ENCODE peak calls at places on chromosomes 1 and 21, in five cellular contexts. One of them, this sample, is unnamed.
A peak's percentile ranks its signal among the peaks of the same experiment; 100 is the strongest.

GRCh38 chr21:46038871-46039397 is 57.4 kb downstream of the COL6A1 start:
- DNase-seq in CD8-positive, alpha-beta memory T cell: no peak
- DNase-seq in germinal center: no peak
- DNase-seq in GM04503: no peak
- DNase-seq in stimulated activated CD4-positive, alpha-beta T cell treated with anti-CD3 and anti-CD28 coated beads, Interleukin-15, amount 100 ng/mL, for 24 hours: no peak
- DNase-seq in this sample: no peak

GRCh38 chr1:221774054-221774842 is 32.4 kb upstream of the DUSP10 start:
- DNase-seq in GM04503: no peak
- DNase-seq in germinal center: no peak
- DNase-seq in stimulated activated CD4-positive, alpha-beta T cell treated with anti-CD3 and anti-CD28 coated beads, Interleukin-15, amount 100 ng/mL, for 24 hours: no peak
- DNase-seq in CD8-positive, alpha-beta memory T cell: no peak
- DNase-seq in this sample: no peak

GRCh38 chr1:225543350-225543749 is 109.6 kb downstream of the ENAH start:
- DNase-seq in germinal center: no peak
- DNase-seq in stimulated activated CD4-positive, alpha-beta T cell treated with anti-CD3 and anti-CD28 coated beads, Interleukin-15, amount 100 ng/mL, for 24 hours: no peak
- DNase-seq in CD8-positive, alpha-beta memory T cell: no peak
- DNase-seq in GM04503: no peak
- DNase-seq in this sample: no peak

GRCh38 chr1:27298632-27299384 is 23.2 kb upstream of the TMEM222 start:
- DNase-seq in CD8-positive, alpha-beta memory T cell: no peak
- DNase-seq in stimulated activated CD4-positive, alpha-beta T cell treated with anti-CD3 and anti-CD28 coated beads, Interleukin-15, amount 100 ng/mL, for 24 hours: no peak
- DNase-seq in germinal center: no peak
- DNase-seq in GM04503: no peak
- DNase-seq in this sample: no peak

GRCh38 chr1:36199934-36200741 is 24.1 kb upstream of the THRAP3 start:
- DNase-seq in CD8-positive, alpha-beta memory T cell: no peak
- DNase-seq in germinal center: no peak
- DNase-seq in stimulated activated CD4-positive, alpha-beta T cell treated with anti-CD3 and anti-CD28 coated beads, Interleukin-15, amount 100 ng/mL, for 24 hours: no peak
- DNase-seq in GM04503: no peak
- DNase-seq in this sample: no peak

GRCh38 chr1:2022063-2022770 is 3.1 kb downstream of the GABRD start:
- DNase-seq in germinal center: no peak
- DNase-seq in CD8-positive, alpha-beta memory T cell: no peak
- DNase-seq in stimulated activated CD4-positive, alpha-beta T cell treated with anti-CD3 and anti-CD28 coated beads, Interleukin-15, amount 100 ng/mL, for 24 hours: no peak
- DNase-seq in GM04503: no peak
- DNase-seq in this sample: no peak

GRCh38 chr21:29316029-29316742 is 17.5 kb downstream of the BACH1 start:
- DNase-seq in germinal center: no peak
- DNase-seq in CD8-positive, alpha-beta memory T cell: no peak
- DNase-seq in stimulated activated CD4-positive, alpha-beta T cell treated with anti-CD3 and anti-CD28 coated beads, Interleukin-15, amount 100 ng/mL, for 24 hours: no peak
- DNase-seq in GM04503: no peak
- DNase-seq in this sample: no peak

GRCh38 chr21:15379776-15380175 is 315.0 kb upstream of the NRIP1 start:
- DNase-seq in GM04503: no peak
- DNase-seq in stimulated activated CD4-positive, alpha-beta T cell treated with anti-CD3 and anti-CD28 coated beads, Interleukin-15, amount 100 ng/mL, for 24 hours: no peak
- DNase-seq in CD8-positive, alpha-beta memory T cell: no peak
- DNase-seq in germinal center: no peak
- DNase-seq in this sample: no peak

GRCh38 chr1:212721388-212722247 is 22.0 kb upstream of the BATF3 start:
- DNase-seq in GM04503: peak; percentile 61
- DNase-seq in CD8-positive, alpha-beta memory T cell: no peak
- DNase-seq in stimulated activated CD4-positive, alpha-beta T cell treated with anti-CD3 and anti-CD28 coated beads, Interleukin-15, amount 100 ng/mL, for 24 hours: peak; percentile 67
- DNase-seq in germinal center: no peak
- DNase-seq in this sample: no peak

GRCh38 chr1:179708434-179709195 is 34.5 kb upstream of the FAM163A start:
- DNase-seq in stimulated activated CD4-positive, alpha-beta T cell treated with anti-CD3 and anti-CD28 coated beads, Interleukin-15, amount 100 ng/mL, for 24 hours: no peak
- DNase-seq in germinal center: no peak
- DNase-seq in CD8-positive, alpha-beta memory T cell: no peak
- DNase-seq in GM04503: no peak
- DNase-seq in this sample: no peak

GRCh38 chr1:61241411-61241838 is 159.1 kb downstream of the NFIA start:
- DNase-seq in germinal center: no peak
- DNase-seq in GM04503: no peak
- DNase-seq in CD8-positive, alpha-beta memory T cell: no peak
- DNase-seq in stimulated activated CD4-positive, alpha-beta T cell treated with anti-CD3 and anti-CD28 coated beads, Interleukin-15, amount 100 ng/mL, for 24 hours: no peak
- DNase-seq in this sample: no peak

GRCh38 chr1:106700151-106700550 is 356.3 kb upstream of the PRMT6 start:
- DNase-seq in GM04503: peak; percentile 68
- DNase-seq in germinal center: no peak
- DNase-seq in CD8-positive, alpha-beta memory T cell: no peak
- DNase-seq in stimulated activated CD4-positive, alpha-beta T cell treated with anti-CD3 and anti-CD28 coated beads, Interleukin-15, amount 100 ng/mL, for 24 hours: no peak
- DNase-seq in this sample: no peak

GRCh38 chr1:64006276-64007051 is 197.0 kb upstream of the UBE2U start:
- DNase-seq in GM04503: no peak
- DNase-seq in CD8-positive, alpha-beta memory T cell: no peak
- DNase-seq in stimulated activated CD4-positive, alpha-beta T cell treated with anti-CD3 and anti-CD28 coated beads, Interleukin-15, amount 100 ng/mL, for 24 hours: peak; percentile 7
- DNase-seq in germinal center: no peak
- DNase-seq in this sample: no peak

GRCh38 chr1:111507411-111508201 is 4.2 kb upstream of the ADORA3 start:
- DNase-seq in germinal center: peak; percentile 74
- DNase-seq in GM04503: no peak
- DNase-seq in CD8-positive, alpha-beta memory T cell: peak; percentile 52
- DNase-seq in stimulated activated CD4-positive, alpha-beta T cell treated with anti-CD3 and anti-CD28 coated beads, Interleukin-15, amount 100 ng/mL, for 24 hours: peak; percentile 67
- DNase-seq in this sample: peak; percentile 88

GRCh38 chr1:83818916-83819315 is 180.0 kb downstream of the TTLL7 start:
- DNase-seq in GM04503: peak; percentile 79
- DNase-seq in stimulated activated CD4-positive, alpha-beta T cell treated with anti-CD3 and anti-CD28 coated beads, Interleukin-15, amount 100 ng/mL, for 24 hours: no peak
- DNase-seq in germinal center: no peak
- DNase-seq in CD8-positive, alpha-beta memory T cell: no peak
- DNase-seq in this sample: no peak

GRCh38 chr1:83860506-83861221 is 138.3 kb downstream of the TTLL7 start:
- DNase-seq in stimulated activated CD4-positive, alpha-beta T cell treated with anti-CD3 and anti-CD28 coated beads, Interleukin-15, amount 100 ng/mL, for 24 hours: peak; percentile 85
- DNase-seq in germinal center: peak; percentile 50
- DNase-seq in GM04503: no peak
- DNase-seq in CD8-positive, alpha-beta memory T cell: peak; percentile 24
- DNase-seq in this sample: peak; percentile 74

GRCh38 chr1:44423706-44424546 is 18.9 kb downstream of the RNF220 start:
- DNase-seq in GM04503: peak; percentile 28
- DNase-seq in stimulated activated CD4-positive, alpha-beta T cell treated with anti-CD3 and anti-CD28 coated beads, Interleukin-15, amount 100 ng/mL, for 24 hours: no peak
- DNase-seq in germinal center: no peak
- DNase-seq in CD8-positive, alpha-beta memory T cell: no peak
- DNase-seq in this sample: no peak

GRCh38 chr21:36806103-36806502 is 107.2 kb downstream of the SIM2 start:
- DNase-seq in germinal center: no peak
- DNase-seq in GM04503: no peak
- DNase-seq in CD8-positive, alpha-beta memory T cell: no peak
- DNase-seq in stimulated activated CD4-positive, alpha-beta T cell treated with anti-CD3 and anti-CD28 coated beads, Interleukin-15, amount 100 ng/mL, for 24 hours: no peak
- DNase-seq in this sample: no peak

GRCh38 chr1:148315081-148315811 is 163.2 kb upstream of the NBPF11 start:
- DNase-seq in CD8-positive, alpha-beta memory T cell: no peak
- DNase-seq in stimulated activated CD4-positive, alpha-beta T cell treated with anti-CD3 and anti-CD28 coated beads, Interleukin-15, amount 100 ng/mL, for 24 hours: no peak
- DNase-seq in GM04503: no peak
- DNase-seq in germinal center: no peak
- DNase-seq in this sample: peak; percentile 31

GRCh38 chr1:107865627-107866026 is 99.4 kb downstream of the VAV3 start:
- DNase-seq in GM04503: no peak
- DNase-seq in CD8-positive, alpha-beta memory T cell: no peak
- DNase-seq in stimulated activated CD4-positive, alpha-beta T cell treated with anti-CD3 and anti-CD28 coated beads, Interleukin-15, amount 100 ng/mL, for 24 hours: no peak
- DNase-seq in germinal center: no peak
- DNase-seq in this sample: no peak

GRCh38 chr1:111140680-111140967 is 601 bp downstream of the CEPT1 start:
- DNase-seq in germinal center: no peak
- DNase-seq in GM04503: peak; percentile 24
- DNase-seq in stimulated activated CD4-positive, alpha-beta T cell treated with anti-CD3 and anti-CD28 coated beads, Interleukin-15, amount 100 ng/mL, for 24 hours: no peak
- DNase-seq in CD8-positive, alpha-beta memory T cell: no peak
- DNase-seq in this sample: no peak

GRCh38 chr1:92820024-92820423 is 11.8 kb upstream of the RPL5 start:
- DNase-seq in stimulated activated CD4-positive, alpha-beta T cell treated with anti-CD3 and anti-CD28 coated beads, Interleukin-15, amount 100 ng/mL, for 24 hours: no peak
- DNase-seq in germinal center: no peak
- DNase-seq in CD8-positive, alpha-beta memory T cell: no peak
- DNase-seq in GM04503: no peak
- DNase-seq in this sample: no peak

GRCh38 chr1:208910161-208910560 is 666.0 kb upstream of the PLXNA2 start:
- DNase-seq in stimulated activated CD4-positive, alpha-beta T cell treated with anti-CD3 and anti-CD28 coated beads, Interleukin-15, amount 100 ng/mL, for 24 hours: no peak
- DNase-seq in germinal center: no peak
- DNase-seq in GM04503: no peak
- DNase-seq in CD8-positive, alpha-beta memory T cell: no peak
- DNase-seq in this sample: no peak

GRCh38 chr1:93056214-93056613 is 22.9 kb upstream of the MTF2 start:
- DNase-seq in GM04503: no peak
- DNase-seq in stimulated activated CD4-positive, alpha-beta T cell treated with anti-CD3 and anti-CD28 coated beads, Interleukin-15, amount 100 ng/mL, for 24 hours: no peak
- DNase-seq in CD8-positive, alpha-beta memory T cell: no peak
- DNase-seq in germinal center: no peak
- DNase-seq in this sample: no peak

GRCh38 chr1:107454786-107455185 is 313.9 kb downstream of the NTNG1 start:
- DNase-seq in CD8-positive, alpha-beta memory T cell: no peak
- DNase-seq in GM04503: no peak
- DNase-seq in stimulated activated CD4-positive, alpha-beta T cell treated with anti-CD3 and anti-CD28 coated beads, Interleukin-15, amount 100 ng/mL, for 24 hours: no peak
- DNase-seq in germinal center: no peak
- DNase-seq in this sample: no peak

GRCh38 chr1:115620453-115620852 is 21.3 kb upstream of the VANGL1 start:
- DNase-seq in CD8-positive, alpha-beta memory T cell: no peak
- DNase-seq in germinal center: no peak
- DNase-seq in stimulated activated CD4-positive, alpha-beta T cell treated with anti-CD3 and anti-CD28 coated beads, Interleukin-15, amount 100 ng/mL, for 24 hours: no peak
- DNase-seq in GM04503: no peak
- DNase-seq in this sample: no peak

GRCh38 chr1:96372881-96373280 is 348.7 kb upstream of the PTBP2 start:
- DNase-seq in germinal center: no peak
- DNase-seq in stimulated activated CD4-positive, alpha-beta T cell treated with anti-CD3 and anti-CD28 coated beads, Interleukin-15, amount 100 ng/mL, for 24 hours: no peak
- DNase-seq in CD8-positive, alpha-beta memory T cell: no peak
- DNase-seq in GM04503: no peak
- DNase-seq in this sample: no peak

GRCh38 chr1:20185834-20186782 is at the start of the genes PLA2G2C and UBXN10:
- DNase-seq in GM04503: no peak
- DNase-seq in stimulated activated CD4-positive, alpha-beta T cell treated with anti-CD3 and anti-CD28 coated beads, Interleukin-15, amount 100 ng/mL, for 24 hours: peak; percentile 89
- DNase-seq in CD8-positive, alpha-beta memory T cell: peak; percentile 16
- DNase-seq in germinal center: peak; percentile 35
- DNase-seq in this sample: peak; percentile 52

GRCh38 chr1:156999596-157000320 is 45.8 kb downstream of the ARHGEF11 start:
- DNase-seq in germinal center: no peak
- DNase-seq in CD8-positive, alpha-beta memory T cell: no peak
- DNase-seq in stimulated activated CD4-positive, alpha-beta T cell treated with anti-CD3 and anti-CD28 coated beads, Interleukin-15, amount 100 ng/mL, for 24 hours: no peak
- DNase-seq in GM04503: no peak
- DNase-seq in this sample: no peak

GRCh38 chr1:66527688-66528087 is 6.3 kb upstream of the SGIP1 start:
- DNase-seq in GM04503: no peak
- DNase-seq in CD8-positive, alpha-beta memory T cell: no peak
- DNase-seq in germinal center: no peak
- DNase-seq in stimulated activated CD4-positive, alpha-beta T cell treated with anti-CD3 and anti-CD28 coated beads, Interleukin-15, amount 100 ng/mL, for 24 hours: no peak
- DNase-seq in this sample: no peak

This sample was measured in naive B cell.